ENCODE peak calls at places on chromosomes 11 and 22, in seven cellular contexts. I, G, B, F, H, C and S are unnamed samples.

GRCh38 chr22:45805413-45805812 is 133.8 kb downstream of the ATXN10 start:
- DNase-seq in G (no peak), F (peak), C (no peak), B (no peak), I (peak), H (no peak), S (no peak)

GRCh38 chr11:10728779-10729472 is 22.1 kb upstream of the CTR9 start:
- DNase-seq in B (no peak), H (no peak), F (no peak), G (no peak), C (no peak), I (peak), S (no peak)

GRCh38 chr22:24161909-24162308 is 19.4 kb upstream of the SUSD2 start:
- DNase-seq in G (no peak), B (no peak), F (no peak), I (no peak), H (no peak), C (no peak), S (no peak)

GRCh38 chr11:120354779-120355178 is 18.6 kb downstream of the ARHGEF12 start:
- DNase-seq in G (no peak), B (no peak), I (no peak), H (no peak), F (no peak), C (no peak), S (no peak)

GRCh38 chr22:29621761-29622526 is 18.5 kb downstream of the NF2 start:
- DNase-seq in G (no peak), F (peak), H (no peak), B (no peak), I (peak), C (peak), S (no peak)

GRCh38 chr11:27216268-27217149 is 146.5 kb downstream of the CCDC34 start:
- DNase-seq in G (no peak), H (no peak), B (no peak), C (no peak), F (peak), I (peak), S (no peak)

GRCh38 chr11:65355776-65356393 is 1.3 kb downstream of the TIGD3 start:
- DNase-seq in F (peak), H (peak), B (no peak), I (peak), C (no peak), G (no peak), S (no peak)

GRCh38 chr11:103947566-103947919 is 88.9 kb upstream of the DDI1 start:
- DNase-seq in C (no peak), F (no peak), I (peak), B (no peak), H (no peak), G (no peak), S (no peak)

GRCh38 chr22:38792833-38793232 is 1.1 kb downstream of the DNAL4 start:
- DNase-seq in F (no peak), G (no peak), B (no peak), I (peak), C (no peak), H (no peak), S (no peak)

GRCh38 chr22:29004647-29005371 is 56.8 kb downstream of the C22orf31 start:
- DNase-seq in H (peak), G (no peak), C (no peak), I (peak), F (peak), B (no peak), S (peak)

GRCh38 chr22:29397791-29398190 is 9.4 kb upstream of the AP1B1 start:
- DNase-seq in F (no peak), G (no peak), H (no peak), B (no peak), I (no peak), C (no peak), S (no peak)

GRCh38 chr22:31830721-31831070 is 76.9 kb downstream of the DEPDC5 start:
- DNase-seq in F (no peak), B (no peak), I (no peak), C (no peak), G (no peak), H (no peak), S (no peak)

GRCh38 chr22:50165438-50166123 is 5.0 kb upstream of the PANX2 start:
- DNase-seq in C (no peak), I (no peak), F (no peak), B (no peak), G (no peak), H (no peak), S (no peak)

GRCh38 chr11:43983221-43983795 is 40.9 kb downstream of the C11orf96 start:
- DNase-seq in B (no peak), G (no peak), C (no peak), F (no peak), I (peak), H (no peak), S (no peak)

GRCh38 chr11:69048056-69048717 is 545 bp upstream of the TPCN2 start:
- DNase-seq in I (no peak), G (no peak), B (no peak), F (no peak), C (no peak), H (no peak), S (no peak)

GRCh38 chr11:129972596-129972995 is 30.0 kb downstream of the PRDM10 start:
- DNase-seq in H (no peak), C (no peak), G (no peak), I (no peak), B (no peak), F (no peak), S (no peak)

GRCh38 chr11:119787074-119787461 is 58.1 kb upstream of the NECTIN1 start:
- DNase-seq in B (no peak), C (no peak), H (no peak), I (no peak), F (no peak), G (no peak), S (no peak)

GRCh38 chr11:30333405-30333804 is 10.5 kb downstream of the ARL14EP start:
- DNase-seq in I (peak), F (no peak), G (no peak), H (no peak), B (no peak), C (no peak), S (no peak)

GRCh38 chr11:123773959-123774358 is 19.6 kb upstream of the OR6X1 start:
- DNase-seq in H (no peak), B (no peak), C (no peak), I (no peak), G (no peak), F (no peak), S (no peak)